ENCODE peak calls at places on chromosomes 1 and 21, in five cellular contexts. L is GM23338, B is H1, T is GM23248, K is fibroblast of lung. P is an unnamed sample. For H4K20me1 and H3K4me1, the result is how much of the 10 kb centered on the place peaks cover.

GRCh38 chr1:98323396-98323795 is 338.1 kb upstream of the SNX7 start:
- DNase-seq in B (no peak), L (no peak), K (peak), T (peak), P (no peak)

GRCh38 chr1:167718926-167719691 is 2.7 kb upstream of the MPZL1 start:
- DNase-seq in L (peak), T (no peak), K (no peak), B (no peak), P (no peak)

GRCh38 chr1:27621067-27621920 is 13.7 kb downstream of the FGR start:
- DNase-seq in T (peak), B (no peak), K (peak), L (no peak), P (no peak)

GRCh38 chr1:9291914-9292360 is 757 bp upstream of the SPSB1 start:
- DNase-seq in B (no peak), L (peak), T (peak), K (peak), P (peak)

GRCh38 chr21:26157842-26158241 is 12.7 kb downstream of the APP start:
- DNase-seq in B (no peak), T (no peak), K (peak), L (no peak), P (no peak)

GRCh38 chr1:147618077-147618569 is 52.2 kb downstream of the ACP6 start:
- DNase-seq in K (no peak), B (no peak), T (no peak), L (no peak), P (no peak)

GRCh38 chr1:59238993-59239392 is 57.9 kb upstream of the FGGY start:
- DNase-seq in B (no peak), L (no peak), T (no peak), K (no peak), P (no peak)

GRCh38 chr1:51729824-51730284 is 113.0 kb downstream of the OSBPL9 start:
- DNase-seq in L (no peak), B (no peak), T (peak), K (no peak), P (peak)

GRCh38 chr1:85278853-85279314 is 2.5 kb upstream of the BCL10 start:
- DNase-seq in L (no peak), K (peak), B (no peak), T (peak), P (peak)

GRCh38 chr21:44428281-44428942 is 26.9 kb upstream of the LRRC3 start:
- DNase-seq in K (no peak), T (peak), B (peak), L (peak), P (no peak)

DNA sequence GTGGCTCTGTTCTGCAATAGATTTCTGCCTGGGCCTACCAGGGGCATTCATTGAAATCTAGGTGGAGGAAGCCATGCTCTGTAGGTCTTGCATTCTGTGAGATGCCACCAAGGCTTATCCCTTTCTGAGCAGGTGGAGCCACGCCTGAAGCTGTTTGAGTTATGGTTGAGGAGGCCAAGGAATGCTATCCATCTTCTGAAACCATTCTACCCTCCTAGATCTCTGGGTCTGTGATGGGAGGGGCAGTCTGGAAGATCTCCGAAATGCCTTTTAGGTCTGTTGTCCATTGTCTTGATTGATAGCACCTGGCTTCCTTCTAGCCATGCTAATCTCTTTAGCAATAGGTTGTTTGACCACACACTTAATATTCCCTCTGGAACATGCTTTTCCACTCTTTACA is 45.1 kb downstream of the AK4 start:
- DNase-seq in L (no peak), T (no peak), B (no peak), K (peak), P (no peak)
- H4K20me1 ChIP-seq in L (under half), T (under half), B (under half), K (under half), P (under half)

DNA sequence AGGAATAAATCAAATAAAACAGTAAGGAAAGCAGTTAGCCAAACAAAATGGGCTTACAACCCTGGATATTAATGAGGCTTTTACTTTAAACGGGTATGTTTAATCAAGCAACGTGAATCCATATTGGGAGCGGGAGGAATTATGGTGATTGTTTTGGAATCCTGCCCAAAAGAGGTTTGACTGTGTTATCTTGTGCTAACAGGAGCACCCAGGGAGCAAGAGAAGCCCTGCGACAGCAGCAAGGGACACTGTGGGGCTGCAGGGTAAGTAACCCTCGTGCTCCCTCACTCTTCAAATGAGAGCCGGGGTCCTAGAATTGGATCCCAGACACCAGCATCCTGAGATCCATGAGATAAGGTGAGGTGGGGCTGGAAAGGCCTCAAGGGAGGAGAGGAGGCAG is 72.6 kb upstream of the PGBD5 start:
- DNase-seq in T (no peak), L (no peak), K (no peak), B (no peak), P (no peak)
- TF ChIP-seq EZH2 in T (no peak), L (no peak), K (no peak), B (no peak), P (no peak)

DNA sequence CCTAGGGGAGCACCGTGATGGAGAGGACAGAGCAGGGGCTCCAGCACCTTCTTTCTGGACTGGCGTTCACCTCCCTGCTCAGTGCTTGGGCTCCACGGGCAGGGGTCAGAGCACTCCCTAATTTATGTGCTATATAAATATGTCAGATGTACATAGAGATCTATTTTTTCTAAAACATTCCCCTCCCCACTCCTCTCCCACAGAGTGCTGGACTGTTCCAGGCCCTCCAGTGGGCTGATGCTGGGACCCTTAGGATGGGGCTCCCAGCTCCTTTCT is 5.2 kb downstream of the ELF3 start:
- DNase-seq in B (no peak), L (no peak), T (no peak), K (no peak), P (no peak)
- H3K4me1 ChIP-seq in B (under half), L (under half), T (under half), K (under half), P (half or more)

GRCh38 chr1:65150583-65151263 is 2.7 kb downstream of the AK4 start:
- DNase-seq in T (no peak), L (peak), B (no peak), K (no peak), P (no peak)
- H4K20me1 ChIP-seq in T (under half), L (under half), B (under half), K (under half), P (under half)

GRCh38 chr1:5223266-5223665 is 568.9 kb downstream of the AJAP1 start:
- DNase-seq in K (no peak), L (no peak), B (no peak), T (no peak), P (no peak)
- TF ChIP-seq EZH2 in K (no peak), L (no peak), B (no peak), T (no peak), P (no peak)

DNA sequence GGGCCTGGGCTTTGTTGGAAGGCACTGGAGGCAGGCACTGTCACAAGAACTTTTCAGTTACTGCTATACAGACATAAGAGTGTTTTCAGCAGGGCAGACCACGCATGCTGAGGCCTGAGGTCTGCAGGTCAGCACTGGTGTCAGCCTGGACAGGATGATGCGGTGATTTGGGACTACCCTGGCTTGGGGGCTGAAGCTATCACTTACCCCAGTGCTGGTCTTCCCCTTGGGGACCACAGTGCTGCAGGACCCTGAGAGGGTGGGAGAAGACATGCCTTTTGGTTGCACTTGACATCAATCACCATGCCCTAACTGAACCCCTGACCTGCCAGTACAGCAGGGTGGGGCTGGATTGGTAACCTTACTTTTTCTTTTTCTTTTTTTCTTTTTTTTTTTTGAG is 9.2 kb downstream of the DMRTB1 start:
- DNase-seq in T (no peak), K (no peak), B (no peak), L (no peak), P (no peak)
- H3K4me1 ChIP-seq in T (under half), K (under half), B (under half), L (under half), P (under half)

P was measured in hepatocyte.